ENCODE peak calls at places on chromosome 4, in seven cellular contexts. One of them, this sample, is unnamed.
A peak's percentile ranks its signal among the peaks of the same experiment; 100 is the strongest.

GRCh38 chr4:177728361-177729152 is 286.3 kb upstream of the AGA start:
- DNase-seq in activated CD8-positive, alpha-beta memory T cell treated with anti-CD3 and anti-CD28 coated beads, Interleukin-2, amount 50 U/mL, for 48 hours: no peak
- DNase-seq in sciatic nerve: no peak
- DNase-seq in fibroblast of lung: no peak
- DNase-seq in naive thymus-derived CD8-positive, alpha-beta T cell: no peak
- DNase-seq in activated T-cell treated with anti-CD3 and anti-CD28 coated beads for 4 hours: no peak
- DNase-seq in hypothalamus: no peak
- DNase-seq in this sample: no peak

GRCh38 chr4:186132577-186133277 is 28.2 kb downstream of the FAM149A start:
- DNase-seq in activated CD8-positive, alpha-beta memory T cell treated with anti-CD3 and anti-CD28 coated beads, Interleukin-2, amount 50 U/mL, for 48 hours: no peak
- DNase-seq in sciatic nerve: no peak
- DNase-seq in fibroblast of lung: peak; percentile 21
- DNase-seq in naive thymus-derived CD8-positive, alpha-beta T cell: no peak
- DNase-seq in activated T-cell treated with anti-CD3 and anti-CD28 coated beads for 4 hours: no peak
- DNase-seq in hypothalamus: no peak
- DNase-seq in this sample: peak; percentile 77

GRCh38 chr4:56870927-56871326 is 36.8 kb upstream of the REST start:
- DNase-seq in activated CD8-positive, alpha-beta memory T cell treated with anti-CD3 and anti-CD28 coated beads, Interleukin-2, amount 50 U/mL, for 48 hours: no peak
- DNase-seq in sciatic nerve: no peak
- DNase-seq in fibroblast of lung: peak; percentile 32
- DNase-seq in naive thymus-derived CD8-positive, alpha-beta T cell: no peak
- DNase-seq in activated T-cell treated with anti-CD3 and anti-CD28 coated beads for 4 hours: no peak
- DNase-seq in hypothalamus: no peak
- DNase-seq in this sample: no peak

GRCh38 chr4:173506780-173507211 is 23.2 kb downstream of the HAND2 start:
- DNase-seq in activated CD8-positive, alpha-beta memory T cell treated with anti-CD3 and anti-CD28 coated beads, Interleukin-2, amount 50 U/mL, for 48 hours: no peak
- DNase-seq in sciatic nerve: no peak
- DNase-seq in fibroblast of lung: no peak
- DNase-seq in naive thymus-derived CD8-positive, alpha-beta T cell: no peak
- DNase-seq in activated T-cell treated with anti-CD3 and anti-CD28 coated beads for 4 hours: no peak
- DNase-seq in hypothalamus: no peak
- DNase-seq in this sample: no peak

GRCh38 chr4:152063301-152064235 is 302.8 kb upstream of the GATB start:
- DNase-seq in activated CD8-positive, alpha-beta memory T cell treated with anti-CD3 and anti-CD28 coated beads, Interleukin-2, amount 50 U/mL, for 48 hours: no peak
- DNase-seq in sciatic nerve: no peak
- DNase-seq in fibroblast of lung: no peak
- DNase-seq in naive thymus-derived CD8-positive, alpha-beta T cell: no peak
- DNase-seq in activated T-cell treated with anti-CD3 and anti-CD28 coated beads for 4 hours: no peak
- DNase-seq in hypothalamus: no peak
- DNase-seq in this sample: no peak

GRCh38 chr4:3836802-3837601 is 70.8 kb downstream of the ADRA2C start:
- DNase-seq in activated CD8-positive, alpha-beta memory T cell treated with anti-CD3 and anti-CD28 coated beads, Interleukin-2, amount 50 U/mL, for 48 hours: peak; percentile 54
- DNase-seq in sciatic nerve: no peak
- DNase-seq in fibroblast of lung: no peak
- DNase-seq in naive thymus-derived CD8-positive, alpha-beta T cell: no peak
- DNase-seq in activated T-cell treated with anti-CD3 and anti-CD28 coated beads for 4 hours: no peak
- DNase-seq in hypothalamus: no peak
- DNase-seq in this sample: no peak

GRCh38 chr4:44256414-44256813 is 192.2 kb downstream of the KCTD8 start:
- DNase-seq in activated CD8-positive, alpha-beta memory T cell treated with anti-CD3 and anti-CD28 coated beads, Interleukin-2, amount 50 U/mL, for 48 hours: no peak
- DNase-seq in sciatic nerve: no peak
- DNase-seq in fibroblast of lung: no peak
- DNase-seq in naive thymus-derived CD8-positive, alpha-beta T cell: no peak
- DNase-seq in activated T-cell treated with anti-CD3 and anti-CD28 coated beads for 4 hours: no peak
- DNase-seq in hypothalamus: no peak
- DNase-seq in this sample: no peak

GRCh38 chr4:156673483-156673882 is 298.1 kb downstream of the PDGFC start:
- DNase-seq in activated CD8-positive, alpha-beta memory T cell treated with anti-CD3 and anti-CD28 coated beads, Interleukin-2, amount 50 U/mL, for 48 hours: no peak
- DNase-seq in sciatic nerve: no peak
- DNase-seq in fibroblast of lung: peak; percentile 20
- DNase-seq in naive thymus-derived CD8-positive, alpha-beta T cell: no peak
- DNase-seq in activated T-cell treated with anti-CD3 and anti-CD28 coated beads for 4 hours: no peak
- DNase-seq in hypothalamus: no peak
- DNase-seq in this sample: peak; percentile 25

GRCh38 chr4:86934772-86935498 is at the start of gene AFF1:
- DNase-seq in activated CD8-positive, alpha-beta memory T cell treated with anti-CD3 and anti-CD28 coated beads, Interleukin-2, amount 50 U/mL, for 48 hours: peak; percentile 93
- DNase-seq in sciatic nerve: peak; percentile 91
- DNase-seq in fibroblast of lung: peak; percentile 90
- DNase-seq in naive thymus-derived CD8-positive, alpha-beta T cell: peak; percentile 86
- DNase-seq in activated T-cell treated with anti-CD3 and anti-CD28 coated beads for 4 hours: peak; percentile 68
- DNase-seq in hypothalamus: peak; percentile 74
- DNase-seq in this sample: peak; percentile 71

GRCh38 chr4:791866-792630 is 33.9 kb downstream of the CPLX1 start:
- DNase-seq in activated CD8-positive, alpha-beta memory T cell treated with anti-CD3 and anti-CD28 coated beads, Interleukin-2, amount 50 U/mL, for 48 hours: no peak
- DNase-seq in sciatic nerve: no peak
- DNase-seq in fibroblast of lung: no peak
- DNase-seq in naive thymus-derived CD8-positive, alpha-beta T cell: no peak
- DNase-seq in activated T-cell treated with anti-CD3 and anti-CD28 coated beads for 4 hours: no peak
- DNase-seq in hypothalamus: no peak
- DNase-seq in this sample: no peak

GRCh38 chr4:39181905-39182638 is at the start of gene WDR19:
- DNase-seq in activated CD8-positive, alpha-beta memory T cell treated with anti-CD3 and anti-CD28 coated beads, Interleukin-2, amount 50 U/mL, for 48 hours: peak; percentile 97
- DNase-seq in sciatic nerve: peak; percentile 99
- DNase-seq in fibroblast of lung: peak; percentile 99
- DNase-seq in naive thymus-derived CD8-positive, alpha-beta T cell: peak; percentile 98
- DNase-seq in activated T-cell treated with anti-CD3 and anti-CD28 coated beads for 4 hours: peak; percentile 96
- DNase-seq in hypothalamus: peak; percentile 96
- DNase-seq in this sample: peak; percentile 99

GRCh38 chr4:44194365-44194764 is 254.2 kb downstream of the KCTD8 start:
- DNase-seq in activated CD8-positive, alpha-beta memory T cell treated with anti-CD3 and anti-CD28 coated beads, Interleukin-2, amount 50 U/mL, for 48 hours: no peak
- DNase-seq in sciatic nerve: no peak
- DNase-seq in fibroblast of lung: peak; percentile 1
- DNase-seq in naive thymus-derived CD8-positive, alpha-beta T cell: no peak
- DNase-seq in activated T-cell treated with anti-CD3 and anti-CD28 coated beads for 4 hours: no peak
- DNase-seq in hypothalamus: no peak
- DNase-seq in this sample: no peak

GRCh38 chr4:143389543-143390195 is 53.0 kb downstream of the GAB1 start:
- DNase-seq in activated CD8-positive, alpha-beta memory T cell treated with anti-CD3 and anti-CD28 coated beads, Interleukin-2, amount 50 U/mL, for 48 hours: no peak
- DNase-seq in sciatic nerve: no peak
- DNase-seq in fibroblast of lung: peak; percentile 55
- DNase-seq in naive thymus-derived CD8-positive, alpha-beta T cell: no peak
- DNase-seq in activated T-cell treated with anti-CD3 and anti-CD28 coated beads for 4 hours: no peak
- DNase-seq in hypothalamus: no peak
- DNase-seq in this sample: no peak

GRCh38 chr4:47373174-47373573 is 90.3 kb downstream of the COMMD8 start:
- DNase-seq in activated CD8-positive, alpha-beta memory T cell treated with anti-CD3 and anti-CD28 coated beads, Interleukin-2, amount 50 U/mL, for 48 hours: no peak
- DNase-seq in sciatic nerve: no peak
- DNase-seq in fibroblast of lung: no peak
- DNase-seq in naive thymus-derived CD8-positive, alpha-beta T cell: no peak
- DNase-seq in activated T-cell treated with anti-CD3 and anti-CD28 coated beads for 4 hours: no peak
- DNase-seq in hypothalamus: no peak
- DNase-seq in this sample: no peak

GRCh38 chr4:179666226-179666625 is 2224.0 kb upstream of the AGA start:
- DNase-seq in activated CD8-positive, alpha-beta memory T cell treated with anti-CD3 and anti-CD28 coated beads, Interleukin-2, amount 50 U/mL, for 48 hours: no peak
- DNase-seq in sciatic nerve: no peak
- DNase-seq in fibroblast of lung: no peak
- DNase-seq in naive thymus-derived CD8-positive, alpha-beta T cell: no peak
- DNase-seq in activated T-cell treated with anti-CD3 and anti-CD28 coated beads for 4 hours: no peak
- DNase-seq in hypothalamus: no peak
- DNase-seq in this sample: no peak

GRCh38 chr4:54322817-54323417 is 93.8 kb downstream of the PDGFRA start:
- DNase-seq in activated CD8-positive, alpha-beta memory T cell treated with anti-CD3 and anti-CD28 coated beads, Interleukin-2, amount 50 U/mL, for 48 hours: peak; percentile 59
- DNase-seq in sciatic nerve: peak; percentile 68
- DNase-seq in fibroblast of lung: peak; percentile 62
- DNase-seq in naive thymus-derived CD8-positive, alpha-beta T cell: peak; percentile 42
- DNase-seq in activated T-cell treated with anti-CD3 and anti-CD28 coated beads for 4 hours: peak; percentile 11
- DNase-seq in hypothalamus: peak; percentile 10
- DNase-seq in this sample: peak; percentile 47

GRCh38 chr4:67922697-67923096 is 38.9 kb upstream of the TMPRSS11D start:
- DNase-seq in activated CD8-positive, alpha-beta memory T cell treated with anti-CD3 and anti-CD28 coated beads, Interleukin-2, amount 50 U/mL, for 48 hours: no peak
- DNase-seq in sciatic nerve: no peak
- DNase-seq in fibroblast of lung: no peak
- DNase-seq in naive thymus-derived CD8-positive, alpha-beta T cell: no peak
- DNase-seq in activated T-cell treated with anti-CD3 and anti-CD28 coated beads for 4 hours: no peak
- DNase-seq in hypothalamus: no peak
- DNase-seq in this sample: no peak

GRCh38 chr4:87060957-87061356 is 126.1 kb downstream of the AFF1 start:
- DNase-seq in activated CD8-positive, alpha-beta memory T cell treated with anti-CD3 and anti-CD28 coated beads, Interleukin-2, amount 50 U/mL, for 48 hours: no peak
- DNase-seq in sciatic nerve: no peak
- DNase-seq in fibroblast of lung: peak; percentile 46
- DNase-seq in naive thymus-derived CD8-positive, alpha-beta T cell: no peak
- DNase-seq in activated T-cell treated with anti-CD3 and anti-CD28 coated beads for 4 hours: no peak
- DNase-seq in hypothalamus: no peak
- DNase-seq in this sample: peak; percentile 54

This sample was measured in brain microvascular endothelial cell.